ENCODE peak calls at places on chromosomes 5 and 9, in eight cellular contexts. One of them, this sample, is unnamed.
A peak's percentile ranks its signal among the peaks of the same experiment; 100 is the strongest.

GRCh38 chr5:14250094-14250777 is 107.1 kb downstream of the TRIO start:
- DNase-seq in stimulated activated CD8-positive, alpha-beta memory T cell treated with anti-CD3 and anti-CD28 coated beads, Interleukin-7, amount 100 ng/mL, for 24 hours: no peak
- DNase-seq in ecto neural progenitor cell: peak; percentile 68
- DNase-seq in AG09309: no peak
- DNase-seq in HTR-8/SVneo: no peak
- DNase-seq in GM12891: no peak
- DNase-seq in glutamatergic neuron: peak; percentile 78
- DNase-seq in astrocyte of the spinal cord: peak; percentile 88
- DNase-seq in this sample: peak; percentile 86

GRCh38 chr9:83432104-83432627 is 106.0 kb downstream of the FRMD3 start:
- DNase-seq in stimulated activated CD8-positive, alpha-beta memory T cell treated with anti-CD3 and anti-CD28 coated beads, Interleukin-7, amount 100 ng/mL, for 24 hours: no peak
- DNase-seq in ecto neural progenitor cell: peak; percentile 60
- DNase-seq in AG09309: peak; percentile 25
- DNase-seq in HTR-8/SVneo: peak; percentile 10
- DNase-seq in GM12891: no peak
- DNase-seq in glutamatergic neuron: no peak
- DNase-seq in astrocyte of the spinal cord: peak; percentile 66
- DNase-seq in this sample: peak; percentile 38

GRCh38 chr9:79674052-79674777 is 102.5 kb downstream of the TLE4 start:
- DNase-seq in stimulated activated CD8-positive, alpha-beta memory T cell treated with anti-CD3 and anti-CD28 coated beads, Interleukin-7, amount 100 ng/mL, for 24 hours: no peak
- DNase-seq in ecto neural progenitor cell: no peak
- DNase-seq in AG09309: no peak
- DNase-seq in HTR-8/SVneo: no peak
- DNase-seq in GM12891: no peak
- DNase-seq in glutamatergic neuron: no peak
- DNase-seq in astrocyte of the spinal cord: no peak
- DNase-seq in this sample: no peak

GRCh38 chr9:133944746-133945135 is 47.4 kb downstream of the VAV2 start:
- DNase-seq in stimulated activated CD8-positive, alpha-beta memory T cell treated with anti-CD3 and anti-CD28 coated beads, Interleukin-7, amount 100 ng/mL, for 24 hours: no peak
- DNase-seq in ecto neural progenitor cell: no peak
- DNase-seq in AG09309: no peak
- DNase-seq in HTR-8/SVneo: no peak
- DNase-seq in GM12891: no peak
- DNase-seq in glutamatergic neuron: no peak
- DNase-seq in astrocyte of the spinal cord: peak; percentile 92
- DNase-seq in this sample: peak; percentile 83

GRCh38 chr5:113245427-113246052 is 189.2 kb downstream of the TSSK1B start:
- DNase-seq in stimulated activated CD8-positive, alpha-beta memory T cell treated with anti-CD3 and anti-CD28 coated beads, Interleukin-7, amount 100 ng/mL, for 24 hours: no peak
- DNase-seq in ecto neural progenitor cell: no peak
- DNase-seq in AG09309: no peak
- DNase-seq in HTR-8/SVneo: no peak
- DNase-seq in GM12891: no peak
- DNase-seq in glutamatergic neuron: no peak
- DNase-seq in astrocyte of the spinal cord: no peak
- DNase-seq in this sample: no peak

GRCh38 chr5:116492016-116492623 is 82.5 kb downstream of the SEMA6A start:
- DNase-seq in stimulated activated CD8-positive, alpha-beta memory T cell treated with anti-CD3 and anti-CD28 coated beads, Interleukin-7, amount 100 ng/mL, for 24 hours: no peak
- DNase-seq in ecto neural progenitor cell: no peak
- DNase-seq in AG09309: peak; percentile 85
- DNase-seq in HTR-8/SVneo: peak; percentile 41
- DNase-seq in GM12891: no peak
- DNase-seq in glutamatergic neuron: no peak
- DNase-seq in astrocyte of the spinal cord: peak; percentile 94
- DNase-seq in this sample: peak; percentile 96

GRCh38 chr9:129270903-129271431 is 92.9 kb upstream of the IER5L start:
- DNase-seq in stimulated activated CD8-positive, alpha-beta memory T cell treated with anti-CD3 and anti-CD28 coated beads, Interleukin-7, amount 100 ng/mL, for 24 hours: no peak
- DNase-seq in ecto neural progenitor cell: no peak
- DNase-seq in AG09309: peak; percentile 92
- DNase-seq in HTR-8/SVneo: no peak
- DNase-seq in GM12891: no peak
- DNase-seq in glutamatergic neuron: no peak
- DNase-seq in astrocyte of the spinal cord: peak; percentile 83
- DNase-seq in this sample: peak; percentile 78

GRCh38 chr9:27210588-27210987 is 86.4 kb downstream of the EQTN start:
- DNase-seq in stimulated activated CD8-positive, alpha-beta memory T cell treated with anti-CD3 and anti-CD28 coated beads, Interleukin-7, amount 100 ng/mL, for 24 hours: no peak
- DNase-seq in ecto neural progenitor cell: no peak
- DNase-seq in AG09309: no peak
- DNase-seq in HTR-8/SVneo: no peak
- DNase-seq in GM12891: no peak
- DNase-seq in glutamatergic neuron: no peak
- DNase-seq in astrocyte of the spinal cord: no peak
- DNase-seq in this sample: no peak

GRCh38 chr5:159105318-159106053 is 5.8 kb upstream of the EBF1 start:
- DNase-seq in stimulated activated CD8-positive, alpha-beta memory T cell treated with anti-CD3 and anti-CD28 coated beads, Interleukin-7, amount 100 ng/mL, for 24 hours: no peak
- DNase-seq in ecto neural progenitor cell: peak; percentile 67
- DNase-seq in AG09309: no peak
- DNase-seq in HTR-8/SVneo: no peak
- DNase-seq in GM12891: no peak
- DNase-seq in glutamatergic neuron: peak; percentile 50
- DNase-seq in astrocyte of the spinal cord: no peak
- DNase-seq in this sample: no peak

GRCh38 chr5:66246621-66247020 is 102.5 kb downstream of the SREK1 start:
- DNase-seq in stimulated activated CD8-positive, alpha-beta memory T cell treated with anti-CD3 and anti-CD28 coated beads, Interleukin-7, amount 100 ng/mL, for 24 hours: no peak
- DNase-seq in ecto neural progenitor cell: no peak
- DNase-seq in AG09309: peak; percentile 41
- DNase-seq in HTR-8/SVneo: no peak
- DNase-seq in GM12891: no peak
- DNase-seq in glutamatergic neuron: no peak
- DNase-seq in astrocyte of the spinal cord: peak; percentile 73
- DNase-seq in this sample: peak; percentile 34

GRCh38 chr5:139619861-139620260 is 28.3 kb upstream of the CXXC5 start:
- DNase-seq in stimulated activated CD8-positive, alpha-beta memory T cell treated with anti-CD3 and anti-CD28 coated beads, Interleukin-7, amount 100 ng/mL, for 24 hours: no peak
- DNase-seq in ecto neural progenitor cell: no peak
- DNase-seq in AG09309: no peak
- DNase-seq in HTR-8/SVneo: no peak
- DNase-seq in GM12891: no peak
- DNase-seq in glutamatergic neuron: peak; percentile 38
- DNase-seq in astrocyte of the spinal cord: no peak
- DNase-seq in this sample: no peak

GRCh38 chr9:120850315-120850714 is 7.6 kb upstream of the PSMD5 start:
- DNase-seq in stimulated activated CD8-positive, alpha-beta memory T cell treated with anti-CD3 and anti-CD28 coated beads, Interleukin-7, amount 100 ng/mL, for 24 hours: no peak
- DNase-seq in ecto neural progenitor cell: no peak
- DNase-seq in AG09309: no peak
- DNase-seq in HTR-8/SVneo: no peak
- DNase-seq in GM12891: no peak
- DNase-seq in glutamatergic neuron: no peak
- DNase-seq in astrocyte of the spinal cord: no peak
- DNase-seq in this sample: no peak

GRCh38 chr5:139664727-139665351 is 16.7 kb downstream of the CXXC5 start:
- DNase-seq in stimulated activated CD8-positive, alpha-beta memory T cell treated with anti-CD3 and anti-CD28 coated beads, Interleukin-7, amount 100 ng/mL, for 24 hours: no peak
- DNase-seq in ecto neural progenitor cell: no peak
- DNase-seq in AG09309: no peak
- DNase-seq in HTR-8/SVneo: no peak
- DNase-seq in GM12891: no peak
- DNase-seq in glutamatergic neuron: no peak
- DNase-seq in astrocyte of the spinal cord: no peak
- DNase-seq in this sample: no peak

GRCh38 chr5:54586336-54586735 is 68.8 kb downstream of the SNX18 start:
- DNase-seq in stimulated activated CD8-positive, alpha-beta memory T cell treated with anti-CD3 and anti-CD28 coated beads, Interleukin-7, amount 100 ng/mL, for 24 hours: no peak
- DNase-seq in ecto neural progenitor cell: no peak
- DNase-seq in AG09309: no peak
- DNase-seq in HTR-8/SVneo: no peak
- DNase-seq in GM12891: no peak
- DNase-seq in glutamatergic neuron: no peak
- DNase-seq in astrocyte of the spinal cord: no peak
- DNase-seq in this sample: no peak

GRCh38 chr5:1881731-1882336 is 891 bp downstream of the IRX4 start:
- DNase-seq in stimulated activated CD8-positive, alpha-beta memory T cell treated with anti-CD3 and anti-CD28 coated beads, Interleukin-7, amount 100 ng/mL, for 24 hours: no peak
- DNase-seq in ecto neural progenitor cell: no peak
- DNase-seq in AG09309: no peak
- DNase-seq in HTR-8/SVneo: no peak
- DNase-seq in GM12891: no peak
- DNase-seq in glutamatergic neuron: no peak
- DNase-seq in astrocyte of the spinal cord: no peak
- DNase-seq in this sample: no peak

GRCh38 chr9:86488794-86489193 is 134.6 kb upstream of the TUT7 start:
- DNase-seq in stimulated activated CD8-positive, alpha-beta memory T cell treated with anti-CD3 and anti-CD28 coated beads, Interleukin-7, amount 100 ng/mL, for 24 hours: no peak
- DNase-seq in ecto neural progenitor cell: no peak
- DNase-seq in AG09309: no peak
- DNase-seq in HTR-8/SVneo: no peak
- DNase-seq in GM12891: no peak
- DNase-seq in glutamatergic neuron: peak; percentile 28
- DNase-seq in astrocyte of the spinal cord: no peak
- DNase-seq in this sample: no peak

GRCh38 chr9:24011206-24011605 is 185.2 kb upstream of the ELAVL2 start:
- DNase-seq in stimulated activated CD8-positive, alpha-beta memory T cell treated with anti-CD3 and anti-CD28 coated beads, Interleukin-7, amount 100 ng/mL, for 24 hours: no peak
- DNase-seq in ecto neural progenitor cell: no peak
- DNase-seq in AG09309: no peak
- DNase-seq in HTR-8/SVneo: no peak
- DNase-seq in GM12891: no peak
- DNase-seq in glutamatergic neuron: no peak
- DNase-seq in astrocyte of the spinal cord: no peak
- DNase-seq in this sample: no peak

GRCh38 chr5:83430130-83431010 is 41.2 kb upstream of the VCAN start:
- DNase-seq in stimulated activated CD8-positive, alpha-beta memory T cell treated with anti-CD3 and anti-CD28 coated beads, Interleukin-7, amount 100 ng/mL, for 24 hours: peak; percentile 15
- DNase-seq in ecto neural progenitor cell: peak; percentile 71
- DNase-seq in AG09309: peak; percentile 16
- DNase-seq in HTR-8/SVneo: peak; percentile 26
- DNase-seq in GM12891: peak; percentile 27
- DNase-seq in glutamatergic neuron: peak; percentile 76
- DNase-seq in astrocyte of the spinal cord: peak; percentile 69
- DNase-seq in this sample: peak; percentile 82